ENCODE peak calls at places on chromosomes 7 and 10, in seven cellular contexts. Y, I, O, E, X, L and Q are unnamed samples.

GRCh38 chr10:113922787-113923570 is 68.5 kb downstream of the NHLRC2 start:
- DNase-seq in Y (no peak), I (no peak), O (no peak), E (no peak), X (no peak), L (no peak), Q (no peak)

GRCh38 chr10:95333997-95334792 is 43.4 kb upstream of the PDLIM1 start:
- DNase-seq in Y (no peak), I (peak; percentile 57), O (peak; percentile 65), E (peak; percentile 45), X (peak; percentile 26), L (peak; percentile 19), Q (peak; percentile 67)

GRCh38 chr10:114306116-114306973 is 67.3 kb downstream of the VWA2 start:
- DNase-seq in Y (peak; percentile 66), I (no peak), O (no peak), E (peak; percentile 78), X (no peak), L (no peak), Q (no peak)

GRCh38 chr10:88490216-88490980 is 92.7 kb downstream of the RNLS start:
- DNase-seq in Y (no peak), I (no peak), O (no peak), E (no peak), X (no peak), L (no peak), Q (no peak)

GRCh38 chr10:43606323-43607198 is at the start of gene ZNF485:
- DNase-seq in Y (peak; percentile 94), I (peak; percentile 69), O (peak; percentile 70), E (peak; percentile 72), X (peak; percentile 35), L (peak; percentile 7), Q (peak; percentile 69)

GRCh38 chr7:85750454-85750949 is 563.6 kb upstream of the SEMA3D start:
- DNase-seq in Y (no peak), I (no peak), O (no peak), E (peak; percentile 54), X (no peak), L (no peak), Q (peak; percentile 48)

GRCh38 chr7:147981072-147981813 is 609.3 kb upstream of the C7orf33 start:
- DNase-seq in Y (no peak), I (no peak), O (no peak), E (no peak), X (no peak), L (no peak), Q (no peak)

GRCh38 chr7:8035647-8036518 is 67.3 kb downstream of the GLCCI1 start:
- DNase-seq in Y (no peak), I (no peak), O (no peak), E (peak; percentile 35), X (no peak), L (no peak), Q (no peak)

GRCh38 chr10:6114758-6115410 is 26.1 kb downstream of the RBM17 start:
- DNase-seq in Y (no peak), I (no peak), O (no peak), E (peak; percentile 46), X (no peak), L (no peak), Q (peak; percentile 85)

GRCh38 chr7:12650080-12650479 is 37.4 kb upstream of the ARL4A start:
- DNase-seq in Y (no peak), I (no peak), O (peak; percentile 38), E (no peak), X (no peak), L (no peak), Q (no peak)

GRCh38 chr7:157501576-157501975 is 164.8 kb downstream of the DNAJB6 start:
- DNase-seq in Y (no peak), I (no peak), O (peak; percentile 13), E (no peak), X (no peak), L (no peak), Q (no peak)

GRCh38 chr7:20542594-20542993 is 72.9 kb upstream of the ABCB5 start:
- DNase-seq in Y (no peak), I (peak; percentile 8), O (no peak), E (no peak), X (no peak), L (no peak), Q (peak; percentile 84)

GRCh38 chr7:131039355-131039762 is 288.3 kb upstream of the MKLN1 start:
- DNase-seq in Y (no peak), I (no peak), O (no peak), E (no peak), X (no peak), L (no peak), Q (no peak)

GRCh38 chr10:6473901-6474370 is 106.1 kb downstream of the PRKCQ start:
- DNase-seq in Y (no peak), I (no peak), O (no peak), E (no peak), X (no peak), L (no peak), Q (no peak)

DNA sequence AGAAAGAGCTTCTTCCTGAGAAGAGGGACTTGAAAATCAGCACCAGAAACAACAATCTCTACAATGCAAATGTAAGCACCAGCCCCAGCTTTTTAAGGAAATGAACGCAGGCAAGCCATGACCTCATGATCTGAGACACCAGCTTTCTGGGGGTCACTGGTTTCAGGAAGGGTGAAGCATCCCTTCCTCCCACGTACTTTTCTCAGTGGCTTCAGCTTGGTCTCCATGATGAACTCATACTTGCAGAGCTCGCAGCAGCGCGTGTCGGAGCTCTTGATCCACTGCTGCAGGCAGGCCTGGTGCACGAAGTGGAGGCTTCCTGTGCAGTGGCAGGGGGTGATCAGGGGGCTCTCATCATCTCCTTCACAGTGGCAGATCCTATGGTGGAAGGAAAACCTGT is 87.0 kb downstream of the ALOX5 start:
- DNase-seq in Y (no peak), I (peak; percentile 49), O (no peak), E (no peak), X (no peak), L (no peak), Q (no peak)
- TF ChIP-seq POLR2A in Y (no peak), I (no peak), O (no peak), E (no peak), X (no peak), L (no peak), Q (no peak)

DNA sequence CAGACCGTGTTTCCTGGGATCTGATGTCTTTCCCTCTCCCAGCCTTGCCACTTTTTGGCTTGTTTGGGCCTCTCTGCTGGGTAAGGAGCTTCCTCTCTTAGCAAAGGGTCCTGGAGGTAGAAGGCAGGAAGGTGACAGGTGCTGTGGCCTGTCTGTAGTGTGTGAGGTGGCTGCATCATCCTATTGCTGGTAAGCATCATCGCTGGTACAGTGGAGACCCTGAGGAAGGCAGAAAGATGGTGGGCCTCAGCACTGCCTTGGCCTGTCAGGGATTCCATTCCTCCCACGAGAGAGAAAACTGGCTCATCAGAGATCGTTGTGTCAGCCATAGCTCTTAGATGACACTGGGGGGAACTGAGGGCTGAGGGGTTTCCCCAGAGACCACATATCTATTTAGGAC is 46.5 kb downstream of the ZMIZ1 start:
- DNase-seq in Y (no peak), I (no peak), O (no peak), E (no peak), X (no peak), L (no peak), Q (no peak)
- TF ChIP-seq CTCF in Y (no peak), I (no peak), O (no peak), E (no peak), X (no peak), L (no peak), Q (no peak)

GRCh38 chr10:74000892-74001669 is 3.2 kb downstream of the VCL start:
- DNase-seq in Y (no peak), I (no peak), O (no peak), E (no peak), X (no peak), L (no peak), Q (no peak)
- TF ChIP-seq POLR2A in Y (no peak), I (no peak), O (no peak), E (no peak), X (no peak), L (no peak), Q (no peak)

DNA sequence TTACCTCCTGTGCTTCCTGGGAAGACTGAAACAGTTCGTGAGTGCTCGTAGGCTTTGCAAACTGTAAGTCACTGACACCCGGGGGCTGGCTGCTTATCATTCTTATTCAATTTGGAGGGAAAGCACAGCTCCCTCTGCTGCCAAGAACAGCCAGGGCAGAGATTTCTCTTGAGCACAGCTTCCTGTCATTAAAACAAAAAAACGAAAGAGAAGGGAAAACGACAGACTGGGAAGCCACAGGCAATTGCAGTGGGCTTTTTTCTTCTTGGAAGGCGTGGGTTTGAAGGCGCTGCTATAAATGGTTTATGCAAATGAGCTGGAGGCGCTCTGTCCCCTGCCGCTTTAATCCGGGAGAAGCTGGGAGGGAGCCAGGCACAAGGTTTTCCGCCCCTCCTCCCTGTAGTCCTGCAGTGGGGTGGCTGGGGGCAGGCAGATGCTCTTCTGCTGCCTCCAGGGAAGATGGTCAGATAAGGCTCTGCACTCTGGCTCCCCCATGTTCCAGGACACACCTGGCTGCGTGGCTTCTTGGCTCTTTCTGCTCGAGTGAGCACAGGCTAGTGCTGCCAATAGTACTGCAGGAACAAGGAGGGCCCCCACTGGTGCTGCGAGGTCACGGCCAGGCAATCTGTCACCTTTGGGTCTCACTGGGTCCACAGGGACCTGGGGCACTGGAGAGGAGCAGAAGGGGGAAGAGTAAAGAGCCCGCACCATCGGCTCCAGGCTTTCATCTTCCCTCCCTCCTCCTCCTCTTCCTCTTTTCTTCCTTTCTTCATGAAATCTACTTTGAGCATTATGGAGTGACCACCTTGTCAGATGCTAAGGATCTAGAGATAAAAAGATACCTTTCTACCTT is 49.5 kb downstream of the NEURL1 start:
- DNase-seq in Y (peak; percentile 64), I (peak; percentile 41), O (peak; percentile 40), E (peak; percentile 48), X (no peak), L (no peak), Q (peak; percentile 87)
- TF ChIP-seq CTCF in Y (peak; percentile 38), I (peak; percentile 13), O (peak; percentile 38), E (peak; percentile 39), X (no peak), L (peak; percentile 8), Q (peak; percentile 31)

GRCh38 chr10:46020344-46020656 is 10.1 kb downstream of the NCOA4 start:
- DNase-seq in Y (no peak), I (no peak), O (no peak), E (no peak), X (no peak), L (no peak), Q (no peak)

GRCh38 chr10:46020871-46021553 is 9.4 kb downstream of the NCOA4 start:
- DNase-seq in Y (no peak), I (no peak), O (no peak), E (no peak), X (no peak), L (no peak), Q (no peak)

GRCh38 chr10:46026106-46026505 is 4.3 kb downstream of the NCOA4 start:
- DNase-seq in Y (no peak), I (no peak), O (no peak), E (no peak), X (no peak), L (no peak), Q (no peak)

GRCh38 chr10:46024948-46025347 is 5.5 kb downstream of the NCOA4 start:
- DNase-seq in Y (no peak), I (no peak), O (no peak), E (no peak), X (no peak), L (no peak), Q (peak; percentile 13)

GRCh38 chr10:46022978-46023702 is 7.3 kb downstream of the NCOA4 start:
- DNase-seq in Y (peak; percentile 98), I (peak; percentile 93), O (peak; percentile 91), E (peak; percentile 86), X (peak; percentile 85), L (peak; percentile 40), Q (peak; percentile 94)
- TF ChIP-seq POLR2A in Y (peak; percentile 64), I (peak; percentile 64), O (no peak), E (peak; percentile 50), X (peak; percentile 77), L (no peak), Q (peak; percentile 90)

GRCh38 chr7:146701166-146701565 is 584.6 kb downstream of the CNTNAP2 start:
- DNase-seq in Y (no peak), I (no peak), O (no peak), E (no peak), X (no peak), L (no peak), Q (no peak)
- TF ChIP-seq CTCF in Y (no peak), I (no peak), O (no peak), E (no peak), X (no peak), L (no peak), Q (no peak)